ENCODE peak calls at places on chromosomes 4 and X, in six cellular contexts. B is OCI-LY7, F is spleen, K is gastrocnemius medialis, P is dorsolateral prefrontal cortex, Y is cardiac muscle cell. R is an unnamed sample.

GRCh38 chr4:31351695-31352094 is 631.5 kb downstream of the PCDH7 start:
- DNase-seq in B (no peak), F (no peak), K (no peak), P (no peak), Y (no peak), R (no peak)

GRCh38 chr4:95701500-95701899 is 138.4 kb upstream of the PDHA2 start:
- DNase-seq in B (no peak), F (no peak), K (no peak), P (no peak), Y (peak; percentile 93), R (no peak)

GRCh38 chr4:182560358-182560757 is 317.2 kb downstream of the TENM3 start:
- DNase-seq in B (no peak), F (no peak), K (no peak), P (no peak), Y (no peak), R (no peak)

GRCh38 chr4:171846232-171846631 is 33.0 kb downstream of the GALNTL6 start:
- DNase-seq in B (peak; percentile 14), F (no peak), K (no peak), P (no peak), Y (peak; percentile 32), R (no peak)

GRCh38 chr4:170398228-170398627 is 308.5 kb upstream of the AADAT start:
- DNase-seq in B (no peak), F (no peak), K (no peak), P (no peak), Y (no peak), R (no peak)

GRCh38 chr4:10567766-10568165 is 110.5 kb upstream of the ZNF518B start:
- DNase-seq in B (no peak), F (no peak), K (no peak), P (no peak), Y (peak; percentile 40), R (no peak)

GRCh38 chrX:17067534-17067933 is 121.1 kb downstream of the REPS2 start:
- DNase-seq in B (no peak), F (no peak), K (no peak), P (no peak), Y (no peak), R (no peak)

GRCh38 chr4:155889036-155889793 is 14.3 kb upstream of the TDO2 start:
- DNase-seq in B (no peak), F (no peak), K (no peak), P (no peak), Y (peak; percentile 96), R (no peak)

GRCh38 chr4:71857713-71858451 is 74.0 kb upstream of the GC start:
- DNase-seq in B (no peak), F (no peak), K (no peak), P (no peak), Y (no peak), R (no peak)

GRCh38 chr4:8241895-8242696 is 27.5 kb upstream of the HTRA3 start:
- DNase-seq in B (peak; percentile 77), F (peak; percentile 96), K (peak; percentile 71), P (no peak), Y (peak; percentile 96), R (peak; percentile 96)

GRCh38 chr4:188918787-188919186 is 779.5 kb downstream of the TRIML1 start:
- DNase-seq in B (no peak), F (no peak), K (no peak), P (no peak), Y (no peak), R (no peak)

GRCh38 chr4:124111922-124112321 is 600.6 kb downstream of the ANKRD50 start:
- DNase-seq in B (peak; percentile 54), F (no peak), K (no peak), P (no peak), Y (peak; percentile 94), R (no peak)

GRCh38 chr4:10662937-10663336 is 21.6 kb downstream of the CLNK start:
- DNase-seq in B (no peak), F (no peak), K (no peak), P (no peak), Y (no peak), R (no peak)

GRCh38 chrX:39654183-39654925 is 443.4 kb downstream of the BCOR start:
- DNase-seq in B (no peak), F (no peak), K (no peak), P (no peak), Y (no peak), R (no peak)

GRCh38 chrX:13396887-13397286 is 77.0 kb upstream of the ATXN3L start:
- DNase-seq in B (no peak), F (no peak), K (no peak), P (no peak), Y (peak; percentile 32), R (no peak)

GRCh38 chr4:8614365-8615193 is 22.0 kb downstream of the CPZ start:
- DNase-seq in B (no peak), F (no peak), K (no peak), P (no peak), Y (no peak), R (peak; percentile 61)

GRCh38 chr4:147596377-147596776 is 20.8 kb upstream of the TMEM184C start:
- DNase-seq in B (no peak), F (no peak), K (no peak), P (no peak), Y (no peak), R (no peak)

GRCh38 chrX:81259008-81259713 is 57.3 kb downstream of the SH3BGRL start:
- DNase-seq in B (no peak), F (no peak), K (no peak), P (no peak), Y (peak; percentile 69), R (no peak)

GRCh38 chrX:81261576-81261975 is 59.7 kb downstream of the SH3BGRL start:
- DNase-seq in B (no peak), F (no peak), K (no peak), P (no peak), Y (peak; percentile 61), R (no peak)

GRCh38 chrX:81257817-81258216 is 55.9 kb downstream of the SH3BGRL start:
- DNase-seq in B (no peak), F (no peak), K (no peak), P (no peak), Y (no peak), R (no peak)

GRCh38 chrX:81263067-81263466 is 61.2 kb downstream of the SH3BGRL start:
- DNase-seq in B (no peak), F (no peak), K (no peak), P (no peak), Y (no peak), R (no peak)

DNA sequence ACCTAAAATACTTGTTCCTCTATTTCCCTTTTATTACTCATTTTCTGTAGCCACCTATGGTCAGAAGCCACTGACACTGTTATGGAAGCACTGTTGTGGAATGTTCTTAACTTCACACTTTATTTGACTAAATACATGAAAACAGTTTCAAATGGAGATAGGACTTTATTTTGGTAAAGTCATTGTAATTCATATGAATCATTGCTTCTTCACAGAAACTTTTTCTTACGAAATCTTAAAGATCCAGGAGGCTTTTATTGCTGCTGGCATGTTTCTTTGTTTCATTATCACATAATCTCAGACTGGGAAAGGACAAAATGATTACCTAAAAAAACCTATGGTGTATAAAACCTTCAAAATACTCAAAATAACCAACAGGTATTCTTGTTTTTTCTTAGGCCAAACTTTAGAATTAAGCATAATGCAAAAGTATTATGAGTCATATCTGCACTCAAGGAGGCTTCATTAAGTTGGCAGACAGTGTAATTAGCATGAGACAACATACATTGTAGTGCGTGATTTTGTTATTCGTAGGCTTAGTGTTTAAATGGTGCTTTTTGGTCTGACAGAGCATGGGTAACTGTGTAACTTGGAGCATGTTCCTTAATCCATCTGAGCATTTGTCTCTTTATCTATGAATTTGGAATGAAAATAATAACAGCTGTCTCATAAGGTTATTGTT is 58.0 kb downstream of the SH3BGRL start:
- DNase-seq in B (no peak), F (no peak), K (no peak), P (no peak), Y (peak; percentile 33), R (no peak)
- H3K4me3 ChIP-seq in B (no peak overlapping the region), F (no peak overlapping the region), K (no peak overlapping the region), P (no peak overlapping the region), Y (no peak overlapping the region), R (no peak overlapping the region)

GRCh38 chrX:119272882-119273806 is 37.1 kb downstream of the PGRMC1 start:
- DNase-seq in B (no peak), F (peak; percentile 76), K (no peak), P (no peak), Y (peak; percentile 71), R (peak; percentile 67)
- TF ChIP-seq CTCF in B (no peak), F (no peak), K (peak; percentile 8), P (no peak), Y (peak; percentile 36), R (no peak)

GRCh38 chr4:122576261-122577188 is 44.3 kb downstream of the IL21 start:
- DNase-seq in B (peak; percentile 35), F (no peak), K (no peak), P (no peak), Y (peak; percentile 74), R (no peak)
- H3K4me3 ChIP-seq in B (no peak overlapping the region), F (no peak overlapping the region), K (no peak overlapping the region), P (no peak overlapping the region), Y (no peak overlapping the region), R (no peak overlapping the region)

DNA sequence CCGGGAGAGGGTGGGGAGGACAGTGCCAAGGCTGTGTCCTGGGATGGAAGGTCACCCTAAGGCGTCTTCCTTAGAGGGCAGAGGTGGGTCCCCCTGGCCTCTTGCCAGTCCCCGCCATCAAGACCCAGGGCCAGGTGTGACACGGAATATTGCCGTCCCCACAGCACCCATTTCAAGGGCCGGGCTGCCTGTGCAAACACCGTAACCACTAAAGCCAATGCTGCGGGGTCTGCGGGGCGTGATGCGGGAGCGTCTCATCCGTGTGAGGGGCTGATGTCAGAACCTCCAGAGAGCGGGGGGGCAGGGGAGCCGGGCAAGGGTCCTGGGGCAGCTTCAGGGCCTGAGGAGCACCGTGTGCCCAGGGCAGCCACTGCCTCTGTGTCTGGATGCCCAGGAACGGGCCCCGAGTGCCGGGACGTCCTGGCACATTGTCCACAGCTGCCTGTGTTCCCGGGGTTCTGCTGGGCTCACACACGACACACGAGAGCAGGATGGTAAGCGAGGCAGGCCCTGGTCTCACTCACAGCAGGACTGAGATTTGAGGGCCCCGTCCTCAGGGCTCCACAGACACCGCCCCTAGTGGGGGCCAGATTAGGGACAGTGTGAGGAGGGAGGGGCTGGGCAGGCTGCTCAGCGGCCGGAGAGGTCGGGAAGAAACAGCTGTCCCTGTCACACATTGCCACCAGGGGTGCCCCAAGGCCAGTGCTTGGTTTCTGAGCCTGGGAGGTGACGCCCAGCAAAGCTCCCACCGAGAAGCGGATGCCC is 29.2 kb downstream of the NKX1-1 start:
- DNase-seq in B (no peak), F (peak; percentile 68), K (no peak), P (peak; percentile 35), Y (no peak), R (peak; percentile 64)
- TF ChIP-seq CTCF in B (no peak), F (no peak), K (no peak), P (no peak), Y (no peak), R (no peak)

GRCh38 chrX:2501246-2502102 is 698 bp upstream of the DHRSX start:
- DNase-seq in B (no peak), F (peak; percentile 82), K (no peak), P (no peak), Y (no peak), R (peak; percentile 80)
- H3K4me3 ChIP-seq in B (peak overlapping the region; percentile 86), F (no peak overlapping the region), K (peak overlapping the region; percentile 69), P (no peak overlapping the region), Y (peak overlapping the region; percentile 58), R (no peak overlapping the region)

R was measured in kidney.